ENCODE peak calls at places on chromosome 13, in nine cellular contexts. One of them, this sample, is unnamed.
A peak's percentile ranks its signal among the peaks of the same experiment; 100 is the strongest.

GRCh38 chr13:80340643-80341097 is 256 bp downstream of the SPRY2 start:
- DNase-seq in left ventricle myocardium inferior: no peak
- DNase-seq in cardiac muscle cell: no peak
- DNase-seq in heart right ventricle: peak; percentile 53
- DNase-seq in psoas muscle: no peak
- DNase-seq in CD8-positive, alpha-beta T cell: no peak
- DNase-seq in adrenal gland: no peak
- DNase-seq in mammary epithelial cell: no peak
- DNase-seq in pancreas: no peak
- DNase-seq in this sample: no peak

GRCh38 chr13:44685641-44686040 is 109.5 kb upstream of the TSC22D1 start:
- DNase-seq in adrenal gland: no peak
- DNase-seq in mammary epithelial cell: peak; percentile 48
- DNase-seq in left ventricle myocardium inferior: no peak
- DNase-seq in cardiac muscle cell: no peak
- DNase-seq in heart right ventricle: no peak
- DNase-seq in pancreas: no peak
- DNase-seq in CD8-positive, alpha-beta T cell: no peak
- DNase-seq in psoas muscle: no peak
- DNase-seq in this sample: no peak

GRCh38 chr13:48158915-48159314 is 64.0 kb upstream of the MED4 start:
- DNase-seq in mammary epithelial cell: no peak
- DNase-seq in left ventricle myocardium inferior: no peak
- DNase-seq in CD8-positive, alpha-beta T cell: no peak
- DNase-seq in adrenal gland: no peak
- DNase-seq in psoas muscle: no peak
- DNase-seq in pancreas: no peak
- DNase-seq in cardiac muscle cell: no peak
- DNase-seq in heart right ventricle: no peak
- DNase-seq in this sample: no peak

GRCh38 chr13:43428545-43429287 is 358.1 kb downstream of the ENOX1 start:
- DNase-seq in mammary epithelial cell: no peak
- DNase-seq in psoas muscle: no peak
- DNase-seq in cardiac muscle cell: peak; percentile 51
- DNase-seq in adrenal gland: no peak
- DNase-seq in left ventricle myocardium inferior: no peak
- DNase-seq in CD8-positive, alpha-beta T cell: no peak
- DNase-seq in heart right ventricle: no peak
- DNase-seq in pancreas: no peak
- DNase-seq in this sample: no peak

GRCh38 chr13:66659291-66660012 is 570.7 kb downstream of the PCDH9 start:
- DNase-seq in left ventricle myocardium inferior: no peak
- DNase-seq in pancreas: no peak
- DNase-seq in CD8-positive, alpha-beta T cell: no peak
- DNase-seq in mammary epithelial cell: no peak
- DNase-seq in psoas muscle: no peak
- DNase-seq in adrenal gland: no peak
- DNase-seq in heart right ventricle: no peak
- DNase-seq in cardiac muscle cell: no peak
- DNase-seq in this sample: no peak

GRCh38 chr13:52359534-52359933 is 46.4 kb downstream of the THSD1 start:
- DNase-seq in adrenal gland: no peak
- DNase-seq in psoas muscle: no peak
- DNase-seq in left ventricle myocardium inferior: no peak
- DNase-seq in cardiac muscle cell: no peak
- DNase-seq in mammary epithelial cell: no peak
- DNase-seq in CD8-positive, alpha-beta T cell: no peak
- DNase-seq in heart right ventricle: no peak
- DNase-seq in pancreas: no peak
- DNase-seq in this sample: no peak

GRCh38 chr13:44116562-44117315 is 237.0 kb downstream of the LACC1 start:
- DNase-seq in cardiac muscle cell: peak; percentile 28
- DNase-seq in pancreas: no peak
- DNase-seq in heart right ventricle: peak; percentile 40
- DNase-seq in mammary epithelial cell: no peak
- DNase-seq in adrenal gland: no peak
- DNase-seq in CD8-positive, alpha-beta T cell: no peak
- DNase-seq in left ventricle myocardium inferior: peak; percentile 25
- DNase-seq in psoas muscle: no peak
- DNase-seq in this sample: no peak

GRCh38 chr13:33494596-33495214 is 209.2 kb upstream of the STARD13 start:
- DNase-seq in psoas muscle: no peak
- DNase-seq in left ventricle myocardium inferior: peak; percentile 17
- DNase-seq in adrenal gland: no peak
- DNase-seq in heart right ventricle: no peak
- DNase-seq in pancreas: no peak
- DNase-seq in CD8-positive, alpha-beta T cell: no peak
- DNase-seq in mammary epithelial cell: peak; percentile 74
- DNase-seq in cardiac muscle cell: no peak
- DNase-seq in this sample: no peak

GRCh38 chr13:76035711-76036110 is 399.6 kb downstream of the LMO7 start:
- DNase-seq in adrenal gland: no peak
- DNase-seq in psoas muscle: no peak
- DNase-seq in CD8-positive, alpha-beta T cell: no peak
- DNase-seq in mammary epithelial cell: no peak
- DNase-seq in left ventricle myocardium inferior: no peak
- DNase-seq in pancreas: no peak
- DNase-seq in cardiac muscle cell: no peak
- DNase-seq in heart right ventricle: no peak
- DNase-seq in this sample: no peak

GRCh38 chr13:49495783-49496762 is at the start of gene PHF11:
- DNase-seq in heart right ventricle: peak; percentile 82
- DNase-seq in pancreas: peak; percentile 84
- DNase-seq in cardiac muscle cell: peak; percentile 64
- DNase-seq in left ventricle myocardium inferior: peak; percentile 81
- DNase-seq in psoas muscle: peak; percentile 82
- DNase-seq in adrenal gland: peak; percentile 87
- DNase-seq in CD8-positive, alpha-beta T cell: peak; percentile 88
- DNase-seq in mammary epithelial cell: peak; percentile 79
- DNase-seq in this sample: peak; percentile 90

GRCh38 chr13:114131581-114132418 is 623 bp downstream of the RASA3 start:
- DNase-seq in heart right ventricle: no peak
- DNase-seq in psoas muscle: no peak
- DNase-seq in mammary epithelial cell: peak; percentile 43
- DNase-seq in left ventricle myocardium inferior: peak; percentile 25
- DNase-seq in adrenal gland: no peak
- DNase-seq in cardiac muscle cell: peak; percentile 49
- DNase-seq in pancreas: no peak
- DNase-seq in CD8-positive, alpha-beta T cell: peak; percentile 70
- DNase-seq in this sample: peak; percentile 69

GRCh38 chr13:45773236-45773635 is 71.1 kb downstream of the CBY2 start:
- DNase-seq in pancreas: no peak
- DNase-seq in psoas muscle: no peak
- DNase-seq in heart right ventricle: no peak
- DNase-seq in mammary epithelial cell: peak; percentile 65
- DNase-seq in CD8-positive, alpha-beta T cell: no peak
- DNase-seq in adrenal gland: no peak
- DNase-seq in left ventricle myocardium inferior: no peak
- DNase-seq in cardiac muscle cell: no peak
- DNase-seq in this sample: no peak

GRCh38 chr13:45143346-45143751 is 23.0 kb downstream of the GTF2F2 start:
- DNase-seq in cardiac muscle cell: no peak
- DNase-seq in left ventricle myocardium inferior: no peak
- DNase-seq in psoas muscle: no peak
- DNase-seq in CD8-positive, alpha-beta T cell: no peak
- DNase-seq in pancreas: no peak
- DNase-seq in heart right ventricle: no peak
- DNase-seq in adrenal gland: no peak
- DNase-seq in mammary epithelial cell: peak; percentile 71
- DNase-seq in this sample: no peak

GRCh38 chr13:85638815-85639393 is 160.3 kb downstream of the SLITRK6 start:
- DNase-seq in cardiac muscle cell: no peak
- DNase-seq in pancreas: no peak
- DNase-seq in adrenal gland: no peak
- DNase-seq in heart right ventricle: no peak
- DNase-seq in CD8-positive, alpha-beta T cell: no peak
- DNase-seq in psoas muscle: no peak
- DNase-seq in left ventricle myocardium inferior: no peak
- DNase-seq in mammary epithelial cell: no peak
- DNase-seq in this sample: no peak

GRCh38 chr13:48159436-48160225 is 64.7 kb upstream of the MED4 start:
- DNase-seq in mammary epithelial cell: peak; percentile 69
- DNase-seq in adrenal gland: no peak
- DNase-seq in heart right ventricle: no peak
- DNase-seq in CD8-positive, alpha-beta T cell: no peak
- DNase-seq in pancreas: no peak
- DNase-seq in left ventricle myocardium inferior: no peak
- DNase-seq in cardiac muscle cell: no peak
- DNase-seq in psoas muscle: no peak
- DNase-seq in this sample: no peak

GRCh38 chr13:27744861-27745260 is 47.4 kb upstream of the GSX1 start:
- DNase-seq in heart right ventricle: no peak
- DNase-seq in pancreas: no peak
- DNase-seq in psoas muscle: no peak
- DNase-seq in CD8-positive, alpha-beta T cell: no peak
- DNase-seq in adrenal gland: no peak
- DNase-seq in left ventricle myocardium inferior: no peak
- DNase-seq in mammary epithelial cell: no peak
- DNase-seq in cardiac muscle cell: no peak
- DNase-seq in this sample: no peak

GRCh38 chr13:110907951-110908898 is 6.6 kb downstream of the ANKRD10 start:
- DNase-seq in adrenal gland: peak; percentile 26
- DNase-seq in cardiac muscle cell: no peak
- DNase-seq in mammary epithelial cell: peak; percentile 99
- DNase-seq in CD8-positive, alpha-beta T cell: no peak
- DNase-seq in heart right ventricle: no peak
- DNase-seq in left ventricle myocardium inferior: no peak
- DNase-seq in psoas muscle: no peak
- DNase-seq in pancreas: peak; percentile 62
- DNase-seq in this sample: no peak

GRCh38 chr13:36919206-36919832 is 719 bp downstream of the SMAD9 start:
- DNase-seq in cardiac muscle cell: peak; percentile 87
- DNase-seq in left ventricle myocardium inferior: peak; percentile 37
- DNase-seq in heart right ventricle: peak; percentile 29
- DNase-seq in mammary epithelial cell: peak; percentile 6
- DNase-seq in psoas muscle: peak; percentile 33
- DNase-seq in adrenal gland: peak; percentile 31
- DNase-seq in CD8-positive, alpha-beta T cell: no peak
- DNase-seq in pancreas: no peak
- DNase-seq in this sample: peak; percentile 35

GRCh38 chr13:86788624-86789023 is 882.5 kb upstream of the SLITRK5 start:
- DNase-seq in mammary epithelial cell: no peak
- DNase-seq in CD8-positive, alpha-beta T cell: no peak
- DNase-seq in adrenal gland: no peak
- DNase-seq in cardiac muscle cell: no peak
- DNase-seq in heart right ventricle: no peak
- DNase-seq in left ventricle myocardium inferior: no peak
- DNase-seq in pancreas: no peak
- DNase-seq in psoas muscle: no peak
- DNase-seq in this sample: no peak

GRCh38 chr13:21435231-21435630 is 23.9 kb downstream of the ZDHHC20 start:
- DNase-seq in left ventricle myocardium inferior: no peak
- DNase-seq in heart right ventricle: no peak
- DNase-seq in cardiac muscle cell: no peak
- DNase-seq in mammary epithelial cell: no peak
- DNase-seq in psoas muscle: no peak
- DNase-seq in pancreas: no peak
- DNase-seq in CD8-positive, alpha-beta T cell: no peak
- DNase-seq in adrenal gland: no peak
- DNase-seq in this sample: no peak
- H3K9me3 ChIP-seq in left ventricle myocardium inferior: peaks cover 24% of the 10 kb centered on the region
- H3K9me3 ChIP-seq in heart right ventricle: peaks cover 16% of the 10 kb centered on the region
- H3K9me3 ChIP-seq in cardiac muscle cell: no peaks in the 10 kb centered on the region
- H3K9me3 ChIP-seq in mammary epithelial cell: no peaks in the 10 kb centered on the region
- H3K9me3 ChIP-seq in psoas muscle: peaks cover 15% of the 10 kb centered on the region
- H3K9me3 ChIP-seq in pancreas: no peaks in the 10 kb centered on the region
- H3K9me3 ChIP-seq in CD8-positive, alpha-beta T cell: no peaks in the 10 kb centered on the region
- H3K9me3 ChIP-seq in adrenal gland: peaks cover 6% of the 10 kb centered on the region
- H3K9me3 ChIP-seq in this sample: peaks cover 7% of the 10 kb centered on the region

DNA sequence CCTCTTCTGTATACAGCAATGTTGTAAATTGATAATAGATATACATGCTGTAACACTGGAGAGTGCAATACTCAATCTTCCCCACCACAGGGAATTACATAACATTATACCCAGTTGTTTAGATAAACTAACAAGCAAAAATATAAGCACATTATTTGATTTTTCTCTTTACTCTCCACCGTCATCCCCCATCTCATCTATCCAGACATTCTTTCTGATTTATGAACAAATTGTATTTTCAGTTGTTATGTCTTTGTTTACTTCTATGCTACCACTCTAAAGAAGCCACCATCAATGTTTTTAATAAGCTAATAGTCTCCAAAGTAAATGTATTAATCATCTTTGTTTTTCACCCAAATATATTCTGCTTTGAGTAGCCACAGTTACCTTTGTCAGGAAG is 490.7 kb upstream of the GPC6 start:
- DNase-seq in adrenal gland: no peak
- DNase-seq in left ventricle myocardium inferior: no peak
- DNase-seq in heart right ventricle: no peak
- DNase-seq in cardiac muscle cell: no peak
- DNase-seq in mammary epithelial cell: no peak
- DNase-seq in psoas muscle: no peak
- DNase-seq in CD8-positive, alpha-beta T cell: no peak
- DNase-seq in pancreas: no peak
- DNase-seq in this sample: no peak
- H3K9me3 ChIP-seq in adrenal gland: no peaks in the 10 kb centered on the region
- H3K9me3 ChIP-seq in left ventricle myocardium inferior: peaks cover 15% of the 10 kb centered on the region
- H3K9me3 ChIP-seq in heart right ventricle: peaks cover 3% of the 10 kb centered on the region
- H3K9me3 ChIP-seq in cardiac muscle cell: no peaks in the 10 kb centered on the region
- H3K9me3 ChIP-seq in mammary epithelial cell: no peaks in the 10 kb centered on the region
- H3K9me3 ChIP-seq in psoas muscle: no peaks in the 10 kb centered on the region
- H3K9me3 ChIP-seq in CD8-positive, alpha-beta T cell: no peaks in the 10 kb centered on the region
- H3K9me3 ChIP-seq in pancreas: no peaks in the 10 kb centered on the region
- H3K9me3 ChIP-seq in this sample: no peaks in the 10 kb centered on the region

DNA sequence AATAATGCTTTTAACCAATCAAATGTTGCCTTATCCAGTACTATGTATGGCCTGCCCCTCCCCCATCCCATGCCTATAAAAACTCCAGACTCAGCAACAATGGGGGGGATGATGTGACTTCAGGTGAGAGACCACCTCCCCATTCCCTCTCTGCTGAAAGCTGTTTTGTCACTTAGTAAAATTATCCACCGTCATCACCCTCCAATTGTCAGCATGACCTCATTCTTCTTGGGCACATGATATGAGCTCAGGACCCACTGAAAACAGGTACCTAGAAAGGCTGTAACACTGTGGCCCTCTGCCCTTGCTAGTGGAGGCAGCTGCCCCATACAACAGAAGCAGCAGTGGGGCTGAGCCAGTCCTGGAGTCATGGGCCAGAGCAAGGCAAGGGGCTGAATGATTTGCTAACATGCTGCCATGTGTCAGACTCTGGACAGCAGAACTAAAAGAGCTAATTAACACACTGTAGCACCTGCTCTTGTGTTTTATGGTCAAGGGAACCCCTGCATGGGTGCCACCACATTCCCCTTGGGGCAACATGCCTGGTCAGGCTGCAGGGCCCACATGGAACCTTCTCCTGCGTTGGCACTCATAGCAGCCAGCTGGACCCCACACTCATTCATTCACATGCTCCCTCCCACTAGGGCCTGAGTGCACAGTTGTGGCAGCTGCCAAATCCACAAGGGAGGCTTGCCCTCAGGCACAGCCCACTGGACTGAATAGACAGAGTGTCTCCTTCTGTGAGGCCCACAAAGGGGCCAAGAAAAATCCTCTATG is 722.2 kb upstream of the PCDH20 start:
- DNase-seq in psoas muscle: no peak
- DNase-seq in left ventricle myocardium inferior: no peak
- DNase-seq in adrenal gland: no peak
- DNase-seq in heart right ventricle: no peak
- DNase-seq in CD8-positive, alpha-beta T cell: no peak
- DNase-seq in mammary epithelial cell: no peak
- DNase-seq in pancreas: no peak
- DNase-seq in cardiac muscle cell: no peak
- DNase-seq in this sample: no peak
- H3K9me3 ChIP-seq in psoas muscle: peaks cover 3% of the 10 kb centered on the region
- H3K9me3 ChIP-seq in left ventricle myocardium inferior: peaks cover 39% of the 10 kb centered on the region
- H3K9me3 ChIP-seq in adrenal gland: no peaks in the 10 kb centered on the region
- H3K9me3 ChIP-seq in heart right ventricle: no peaks in the 10 kb centered on the region
- H3K9me3 ChIP-seq in CD8-positive, alpha-beta T cell: no peaks in the 10 kb centered on the region
- H3K9me3 ChIP-seq in mammary epithelial cell: peaks cover 14% of the 10 kb centered on the region
- H3K9me3 ChIP-seq in pancreas: no peaks in the 10 kb centered on the region
- H3K9me3 ChIP-seq in cardiac muscle cell: no peaks in the 10 kb centered on the region
- H3K9me3 ChIP-seq in this sample: peaks cover 27% of the 10 kb centered on the region

GRCh38 chr13:18993884-18994660 is 187.6 kb downstream of the TUBA3C start:
- DNase-seq in adrenal gland: no peak
- DNase-seq in left ventricle myocardium inferior: no peak
- DNase-seq in CD8-positive, alpha-beta T cell: no peak
- DNase-seq in heart right ventricle: no peak
- DNase-seq in psoas muscle: peak; percentile 15
- DNase-seq in cardiac muscle cell: no peak
- DNase-seq in pancreas: peak; percentile 82
- DNase-seq in mammary epithelial cell: no peak
- DNase-seq in this sample: no peak
- H3K9me3 ChIP-seq in adrenal gland: no peaks in the 10 kb centered on the region
- H3K9me3 ChIP-seq in left ventricle myocardium inferior: peaks cover 54% of the 10 kb centered on the region
- H3K9me3 ChIP-seq in CD8-positive, alpha-beta T cell: no peaks in the 10 kb centered on the region
- H3K9me3 ChIP-seq in heart right ventricle: no peaks in the 10 kb centered on the region
- H3K9me3 ChIP-seq in psoas muscle: no peaks in the 10 kb centered on the region
- H3K9me3 ChIP-seq in cardiac muscle cell: no peaks in the 10 kb centered on the region
- H3K9me3 ChIP-seq in pancreas: no peaks in the 10 kb centered on the region
- H3K9me3 ChIP-seq in mammary epithelial cell: peaks cover 63% of the 10 kb centered on the region
- H3K9me3 ChIP-seq in this sample: peaks cover 62% of the 10 kb centered on the region